ENCODE peak calls at places on chromosomes 13 and 19, in seven cellular contexts. Q is Calu3; V is activated CD8-positive, alpha-beta memory T cell treated with anti-CD3 and anti-CD28 coated beads for 24 hours; R is activated T-cell treated with anti-CD3 and anti-CD28 coated beads, Interleukin-2, amount 50 U/mL, for 48 hours; M is brain microvascular endothelial cell; U is K562; D is NCI-H1436 treated with DMSO at 0.1 percent for 48 hours. O is an unnamed sample.

GRCh38 chr19:10565028-10565566 is 713 bp downstream of the KRI1 start:
- DNase-seq in Q (peak; percentile 29), V (peak; percentile 82), R (peak; percentile 76), M (peak; percentile 24), U (peak; percentile 75), D (no peak), O (peak; percentile 66)

GRCh38 chr13:43697323-43697722 is 89.4 kb downstream of the ENOX1 start:
- DNase-seq in Q (no peak), V (no peak), R (no peak), M (no peak), U (no peak), D (no peak), O (no peak)

GRCh38 chr13:30639671-30640070 is 22.0 kb downstream of the USPL1 start:
- DNase-seq in Q (no peak), V (no peak), R (no peak), M (no peak), U (no peak), D (no peak), O (no peak)

GRCh38 chr13:50801087-50801931 is 42.2 kb downstream of the DLEU7 start:
- DNase-seq in Q (peak; percentile 63), V (peak; percentile 77), R (peak; percentile 65), M (peak; percentile 71), U (peak; percentile 20), D (peak; percentile 13), O (peak; percentile 67)

GRCh38 chr19:1445185-1445931 is 4.6 kb upstream of the APC2 start:
- DNase-seq in Q (peak; percentile 72), V (peak; percentile 92), R (peak; percentile 90), M (peak; percentile 37), U (peak; percentile 82), D (peak; percentile 5), O (peak; percentile 89)

GRCh38 chr13:29987340-29987739 is 136.9 kb upstream of the UBL3 start:
- DNase-seq in Q (no peak), V (no peak), R (no peak), M (no peak), U (no peak), D (no peak), O (no peak)

GRCh38 chr19:34135401-34135800 is 36.9 kb upstream of the LSM14A start:
- DNase-seq in Q (no peak), V (no peak), R (no peak), M (no peak), U (no peak), D (no peak), O (no peak)

GRCh38 chr19:12834976-12835757 is 788 bp upstream of the RTBDN start:
- DNase-seq in Q (peak; percentile 21), V (peak; percentile 60), R (peak; percentile 61), M (no peak), U (peak; percentile 79), D (no peak), O (peak; percentile 49)

GRCh38 chr13:47680752-47681151 is 320.3 kb downstream of the SUCLA2 start:
- DNase-seq in Q (no peak), V (no peak), R (no peak), M (no peak), U (no peak), D (no peak), O (no peak)

GRCh38 chr13:95201814-95202521 is 99.3 kb downstream of the ABCC4 start:
- DNase-seq in Q (no peak), V (no peak), R (no peak), M (peak; percentile 1), U (no peak), D (no peak), O (no peak)